ENCODE peak calls at places on chromosomes 6 and 20, in nine cellular contexts. One of them, this sample, is unnamed.

GRCh38 chr6:157226026-157226639 is 97.2 kb downstream of the TMEM242 start:
- DNase-seq in heart right ventricle: no peak
- DNase-seq in OCI-LY7: no peak
- DNase-seq in stomach: no peak
- DNase-seq in upper lobe of right lung: no peak
- DNase-seq in pancreas: no peak
- DNase-seq in right lobe of liver: no peak
- DNase-seq in heart left ventricle: peak; percentile 62
- DNase-seq in endodermal cell: no peak
- DNase-seq in this sample: no peak

GRCh38 chr20:49661560-49662329 is 51.9 kb downstream of the B4GALT5 start:
- DNase-seq in heart left ventricle: no peak
- DNase-seq in endodermal cell: no peak
- DNase-seq in right lobe of liver: no peak
- DNase-seq in stomach: no peak
- DNase-seq in heart right ventricle: no peak
- DNase-seq in pancreas: no peak
- DNase-seq in upper lobe of right lung: no peak
- DNase-seq in OCI-LY7: no peak
- DNase-seq in this sample: no peak

GRCh38 chr6:139577991-139578604 is 203.7 kb upstream of the CITED2 start:
- DNase-seq in endodermal cell: no peak
- DNase-seq in right lobe of liver: no peak
- DNase-seq in OCI-LY7: no peak
- DNase-seq in pancreas: no peak
- DNase-seq in heart right ventricle: no peak
- DNase-seq in upper lobe of right lung: no peak
- DNase-seq in heart left ventricle: no peak
- DNase-seq in stomach: no peak
- DNase-seq in this sample: no peak

GRCh38 chr6:119436583-119436982 is 87.0 kb upstream of the MAN1A1 start:
- DNase-seq in pancreas: no peak
- DNase-seq in stomach: no peak
- DNase-seq in upper lobe of right lung: no peak
- DNase-seq in heart left ventricle: no peak
- DNase-seq in right lobe of liver: no peak
- DNase-seq in endodermal cell: no peak
- DNase-seq in heart right ventricle: no peak
- DNase-seq in OCI-LY7: no peak
- DNase-seq in this sample: no peak

GRCh38 chr6:88492824-88493223 is 326.7 kb upstream of the CNR1 start:
- DNase-seq in stomach: no peak
- DNase-seq in heart left ventricle: no peak
- DNase-seq in endodermal cell: no peak
- DNase-seq in pancreas: no peak
- DNase-seq in upper lobe of right lung: no peak
- DNase-seq in heart right ventricle: no peak
- DNase-seq in right lobe of liver: no peak
- DNase-seq in OCI-LY7: peak; percentile 53
- DNase-seq in this sample: no peak

GRCh38 chr6:11317885-11318771 is 85.7 kb upstream of the NEDD9 start:
- DNase-seq in heart right ventricle: peak; percentile 29
- DNase-seq in stomach: peak; percentile 64
- DNase-seq in pancreas: no peak
- DNase-seq in upper lobe of right lung: no peak
- DNase-seq in right lobe of liver: no peak
- DNase-seq in OCI-LY7: no peak
- DNase-seq in endodermal cell: peak; percentile 62
- DNase-seq in heart left ventricle: peak; percentile 44
- DNase-seq in this sample: no peak

GRCh38 chr20:54103067-54103761 is 32.8 kb upstream of the BCAS1 start:
- DNase-seq in OCI-LY7: peak; percentile 65
- DNase-seq in upper lobe of right lung: peak; percentile 91
- DNase-seq in pancreas: peak; percentile 87
- DNase-seq in right lobe of liver: peak; percentile 95
- DNase-seq in stomach: peak; percentile 82
- DNase-seq in heart left ventricle: peak; percentile 55
- DNase-seq in heart right ventricle: peak; percentile 68
- DNase-seq in endodermal cell: peak; percentile 95
- DNase-seq in this sample: peak; percentile 70

GRCh38 chr6:147058786-147059434 is 145.3 kb upstream of the STXBP5 start:
- DNase-seq in stomach: no peak
- DNase-seq in heart left ventricle: no peak
- DNase-seq in right lobe of liver: no peak
- DNase-seq in pancreas: no peak
- DNase-seq in endodermal cell: no peak
- DNase-seq in upper lobe of right lung: no peak
- DNase-seq in heart right ventricle: no peak
- DNase-seq in OCI-LY7: no peak
- DNase-seq in this sample: no peak

GRCh38 chr20:51678041-51678697 is 90.0 kb downstream of the ATP9A start:
- DNase-seq in pancreas: no peak
- DNase-seq in heart left ventricle: no peak
- DNase-seq in right lobe of liver: no peak
- DNase-seq in OCI-LY7: no peak
- DNase-seq in upper lobe of right lung: no peak
- DNase-seq in endodermal cell: no peak
- DNase-seq in heart right ventricle: peak; percentile 20
- DNase-seq in stomach: no peak
- DNase-seq in this sample: no peak

GRCh38 chr6:87093199-87093598 is 1.7 kb downstream of the CGA start:
- DNase-seq in OCI-LY7: no peak
- DNase-seq in endodermal cell: no peak
- DNase-seq in heart right ventricle: no peak
- DNase-seq in right lobe of liver: no peak
- DNase-seq in heart left ventricle: no peak
- DNase-seq in stomach: no peak
- DNase-seq in upper lobe of right lung: no peak
- DNase-seq in pancreas: no peak
- DNase-seq in this sample: no peak

GRCh38 chr6:1587546-1587945 is 22.2 kb upstream of the FOXC1 start:
- DNase-seq in pancreas: no peak
- DNase-seq in heart left ventricle: no peak
- DNase-seq in endodermal cell: no peak
- DNase-seq in OCI-LY7: no peak
- DNase-seq in stomach: no peak
- DNase-seq in right lobe of liver: no peak
- DNase-seq in upper lobe of right lung: no peak
- DNase-seq in heart right ventricle: no peak
- DNase-seq in this sample: no peak

GRCh38 chr6:148743476-148743875 is 3.4 kb upstream of the UST start:
- DNase-seq in stomach: no peak
- DNase-seq in right lobe of liver: no peak
- DNase-seq in OCI-LY7: no peak
- DNase-seq in heart left ventricle: no peak
- DNase-seq in endodermal cell: no peak
- DNase-seq in upper lobe of right lung: no peak
- DNase-seq in heart right ventricle: no peak
- DNase-seq in pancreas: peak; percentile 88
- DNase-seq in this sample: no peak
- H3K4me1 ChIP-seq in stomach: peaks cover 21% of the 10 kb centered on the region
- H3K4me1 ChIP-seq in right lobe of liver: peaks cover 14% of the 10 kb centered on the region
- H3K4me1 ChIP-seq in OCI-LY7: peaks cover 14% of the 10 kb centered on the region
- H3K4me1 ChIP-seq in heart left ventricle: peaks cover 8% of the 10 kb centered on the region
- H3K4me1 ChIP-seq in endodermal cell: no peaks in the 10 kb centered on the region
- H3K4me1 ChIP-seq in upper lobe of right lung: peaks cover 7% of the 10 kb centered on the region
- H3K4me1 ChIP-seq in heart right ventricle: peaks cover 17% of the 10 kb centered on the region
- H3K4me1 ChIP-seq in pancreas: peaks cover 18% of the 10 kb centered on the region
- H3K4me1 ChIP-seq in this sample: peaks cover 22% of the 10 kb centered on the region

GRCh38 chr6:102799051-102799450 is 1405.5 kb downstream of the GRIK2 start:
- DNase-seq in pancreas: no peak
- DNase-seq in right lobe of liver: no peak
- DNase-seq in OCI-LY7: no peak
- DNase-seq in upper lobe of right lung: peak; percentile 37
- DNase-seq in heart right ventricle: no peak
- DNase-seq in stomach: no peak
- DNase-seq in heart left ventricle: no peak
- DNase-seq in endodermal cell: no peak
- DNase-seq in this sample: no peak

GRCh38 chr6:102793752-102794151 is 1400.2 kb downstream of the GRIK2 start:
- DNase-seq in heart right ventricle: no peak
- DNase-seq in heart left ventricle: no peak
- DNase-seq in upper lobe of right lung: no peak
- DNase-seq in endodermal cell: no peak
- DNase-seq in right lobe of liver: no peak
- DNase-seq in stomach: no peak
- DNase-seq in OCI-LY7: no peak
- DNase-seq in pancreas: no peak
- DNase-seq in this sample: no peak

GRCh38 chr6:102798631-102799030 is 1405.1 kb downstream of the GRIK2 start:
- DNase-seq in heart left ventricle: no peak
- DNase-seq in OCI-LY7: no peak
- DNase-seq in stomach: no peak
- DNase-seq in right lobe of liver: no peak
- DNase-seq in upper lobe of right lung: peak; percentile 30
- DNase-seq in heart right ventricle: no peak
- DNase-seq in pancreas: peak; percentile 19
- DNase-seq in endodermal cell: peak; percentile 88
- DNase-seq in this sample: no peak
- TF ChIP-seq CTCF in heart left ventricle: no peak
- TF ChIP-seq CTCF in OCI-LY7: no peak
- TF ChIP-seq CTCF in stomach: no peak
- TF ChIP-seq CTCF in right lobe of liver: no peak
- TF ChIP-seq CTCF in upper lobe of right lung: no peak
- TF ChIP-seq CTCF in heart right ventricle: no peak
- TF ChIP-seq CTCF in pancreas: no peak
- TF ChIP-seq CTCF in endodermal cell: peak; percentile 83
- TF ChIP-seq CTCF in this sample: no peak

GRCh38 chr6:41711323-41712038 is 23.9 kb downstream of the TFEB start:
- DNase-seq in endodermal cell: no peak
- DNase-seq in pancreas: peak; percentile 52
- DNase-seq in heart left ventricle: no peak
- DNase-seq in upper lobe of right lung: no peak
- DNase-seq in stomach: no peak
- DNase-seq in right lobe of liver: peak; percentile 33
- DNase-seq in OCI-LY7: no peak
- DNase-seq in heart right ventricle: no peak
- DNase-seq in this sample: no peak

GRCh38 chr6:41712651-41713103 is 22.7 kb downstream of the TFEB start:
- DNase-seq in right lobe of liver: peak; percentile 88
- DNase-seq in upper lobe of right lung: peak; percentile 84
- DNase-seq in heart right ventricle: peak; percentile 77
- DNase-seq in stomach: peak; percentile 92
- DNase-seq in pancreas: peak; percentile 92
- DNase-seq in heart left ventricle: peak; percentile 84
- DNase-seq in endodermal cell: no peak
- DNase-seq in OCI-LY7: no peak
- DNase-seq in this sample: no peak

GRCh38 chr6:41714556-41715273 is 20.7 kb downstream of the TFEB start:
- DNase-seq in upper lobe of right lung: no peak
- DNase-seq in heart right ventricle: peak; percentile 37
- DNase-seq in stomach: no peak
- DNase-seq in OCI-LY7: no peak
- DNase-seq in pancreas: peak; percentile 45
- DNase-seq in heart left ventricle: no peak
- DNase-seq in endodermal cell: no peak
- DNase-seq in right lobe of liver: peak; percentile 31
- DNase-seq in this sample: no peak

GRCh38 chr6:41713650-41714291 is 21.6 kb downstream of the TFEB start:
- DNase-seq in stomach: peak; percentile 62
- DNase-seq in upper lobe of right lung: no peak
- DNase-seq in endodermal cell: no peak
- DNase-seq in OCI-LY7: no peak
- DNase-seq in right lobe of liver: peak; percentile 49
- DNase-seq in heart right ventricle: peak; percentile 39
- DNase-seq in pancreas: peak; percentile 53
- DNase-seq in heart left ventricle: peak; percentile 67
- DNase-seq in this sample: no peak

DNA sequence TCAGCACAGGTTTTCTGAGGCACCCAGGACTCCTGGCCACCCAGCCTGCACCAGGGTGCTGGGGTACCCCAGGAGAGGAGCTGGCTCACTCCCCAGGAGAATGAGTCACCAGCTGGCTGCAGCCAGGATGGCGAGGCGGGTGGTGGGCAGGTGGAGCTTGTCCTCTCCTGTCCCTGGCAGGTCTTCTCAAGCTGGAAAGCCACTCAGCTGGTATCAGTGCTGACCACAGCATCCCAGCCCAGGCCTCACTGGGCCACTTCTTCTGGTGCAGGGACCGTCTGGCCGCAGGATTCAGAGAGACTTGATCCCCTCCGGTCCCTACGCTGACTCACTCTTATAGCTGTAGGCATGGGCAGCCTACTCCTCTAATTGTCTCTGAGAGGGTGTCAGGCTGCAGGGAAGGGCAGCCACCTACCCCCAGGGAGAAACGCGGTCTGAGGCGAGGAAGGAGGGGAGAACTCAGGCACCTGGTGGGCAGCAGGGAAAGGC is 22.2 kb downstream of the TFEB start:
- DNase-seq in heart right ventricle: peak; percentile 70
- DNase-seq in endodermal cell: no peak
- DNase-seq in OCI-LY7: no peak
- DNase-seq in pancreas: peak; percentile 90
- DNase-seq in right lobe of liver: peak; percentile 92
- DNase-seq in upper lobe of right lung: peak; percentile 87
- DNase-seq in stomach: peak; percentile 86
- DNase-seq in heart left ventricle: peak; percentile 72
- DNase-seq in this sample: no peak
- H3K4me1 ChIP-seq in heart right ventricle: peaks cover 92% of the 10 kb centered on the region
- H3K4me1 ChIP-seq in endodermal cell: no peaks in the 10 kb centered on the region
- H3K4me1 ChIP-seq in OCI-LY7: peaks cover 56% of the 10 kb centered on the region
- H3K4me1 ChIP-seq in pancreas: peaks cover 26% of the 10 kb centered on the region
- H3K4me1 ChIP-seq in right lobe of liver: peaks cover 25% of the 10 kb centered on the region
- H3K4me1 ChIP-seq in upper lobe of right lung: peaks cover 46% of the 10 kb centered on the region
- H3K4me1 ChIP-seq in stomach: peaks cover 45% of the 10 kb centered on the region
- H3K4me1 ChIP-seq in heart left ventricle: peaks cover 89% of the 10 kb centered on the region
- H3K4me1 ChIP-seq in this sample: peaks cover 7% of the 10 kb centered on the region

GRCh38 chr6:33957391-33958207 is 153.8 kb upstream of the MLN start:
- DNase-seq in upper lobe of right lung: peak; percentile 43
- DNase-seq in stomach: no peak
- DNase-seq in OCI-LY7: no peak
- DNase-seq in heart left ventricle: no peak
- DNase-seq in pancreas: no peak
- DNase-seq in endodermal cell: no peak
- DNase-seq in right lobe of liver: no peak
- DNase-seq in heart right ventricle: no peak
- DNase-seq in this sample: no peak

GRCh38 chr6:33959661-33960344 is 156.0 kb upstream of the MLN start:
- DNase-seq in pancreas: no peak
- DNase-seq in upper lobe of right lung: peak; percentile 52
- DNase-seq in heart right ventricle: no peak
- DNase-seq in right lobe of liver: no peak
- DNase-seq in stomach: no peak
- DNase-seq in endodermal cell: no peak
- DNase-seq in heart left ventricle: no peak
- DNase-seq in OCI-LY7: no peak
- DNase-seq in this sample: no peak

GRCh38 chr6:33956206-33956605 is 152.4 kb upstream of the MLN start:
- DNase-seq in endodermal cell: peak; percentile 40
- DNase-seq in pancreas: no peak
- DNase-seq in upper lobe of right lung: peak; percentile 49
- DNase-seq in heart left ventricle: no peak
- DNase-seq in OCI-LY7: no peak
- DNase-seq in heart right ventricle: no peak
- DNase-seq in right lobe of liver: no peak
- DNase-seq in stomach: no peak
- DNase-seq in this sample: no peak

GRCh38 chr6:33958863-33959651 is 155.3 kb upstream of the MLN start:
- DNase-seq in stomach: no peak
- DNase-seq in pancreas: no peak
- DNase-seq in right lobe of liver: no peak
- DNase-seq in endodermal cell: peak; percentile 65
- DNase-seq in heart right ventricle: no peak
- DNase-seq in heart left ventricle: no peak
- DNase-seq in OCI-LY7: no peak
- DNase-seq in upper lobe of right lung: peak; percentile 58
- DNase-seq in this sample: no peak

GRCh38 chr6:33958208-33958862 is 154.5 kb upstream of the MLN start:
- DNase-seq in pancreas: no peak
- DNase-seq in heart left ventricle: no peak
- DNase-seq in upper lobe of right lung: peak; percentile 53
- DNase-seq in right lobe of liver: no peak
- DNase-seq in stomach: no peak
- DNase-seq in heart right ventricle: no peak
- DNase-seq in OCI-LY7: peak; percentile 45
- DNase-seq in endodermal cell: peak; percentile 86
- DNase-seq in this sample: peak; percentile 33
- TF ChIP-seq CTCF in pancreas: no peak
- TF ChIP-seq CTCF in heart left ventricle: no peak
- TF ChIP-seq CTCF in upper lobe of right lung: peak; percentile 23
- TF ChIP-seq CTCF in right lobe of liver: peak; percentile 14
- TF ChIP-seq CTCF in stomach: no peak
- TF ChIP-seq CTCF in heart right ventricle: peak; percentile 19
- TF ChIP-seq CTCF in OCI-LY7: peak; percentile 76
- TF ChIP-seq CTCF in endodermal cell: peak; percentile 78
- TF ChIP-seq CTCF in this sample: peak; percentile 60

This sample was measured in DND-41.